ENCODE peak calls at places on chromosome 14, in nine cellular contexts. G is non-pigmented ciliary epithelial cell, B is NCI-H1092, L is MCF 10A, O is EH, Q is ACHN, K is NCI-H2029 treated with DMSO at 0.1 percent for 48 hours, M is SK-N-MC, Y is PC-3. R is an unnamed sample.

GRCh38 chr14:97539389-97539786 is 742.2 kb downstream of the VRK1 start:
- DNase-seq in G (no peak), B (no peak), L (peak; percentile 8), O (no peak), Q (no peak), K (no peak), M (no peak), Y (no peak), R (no peak)

GRCh38 chr14:38199076-38199475 is 8.6 kb upstream of the SSTR1 start:
- DNase-seq in G (no peak), B (peak; percentile 25), L (no peak), O (no peak), Q (no peak), K (no peak), M (no peak), Y (no peak), R (no peak)

GRCh38 chr14:100215330-100215885 is 23.5 kb upstream of the YY1 start:
- DNase-seq in G (no peak), B (no peak), L (no peak), O (no peak), Q (no peak), K (no peak), M (no peak), Y (no peak), R (no peak)

GRCh38 chr14:93893550-93894329 is 33.4 kb upstream of the FAM181A start:
- DNase-seq in G (no peak), B (no peak), L (no peak), O (no peak), Q (no peak), K (no peak), M (no peak), Y (no peak), R (no peak)

GRCh38 chr14:105205718-105206208 is 24.7 kb upstream of the NUDT14 start:
- DNase-seq in G (no peak), B (no peak), L (no peak), O (no peak), Q (peak; percentile 16), K (no peak), M (no peak), Y (no peak), R (no peak)

GRCh38 chr14:59529189-59529588 is 44.9 kb downstream of the JKAMP start:
- DNase-seq in G (no peak), B (no peak), L (no peak), O (no peak), Q (no peak), K (no peak), M (no peak), Y (no peak), R (no peak)

GRCh38 chr14:68734231-68734732 is 58.6 kb downstream of the ZFP36L1 start:
- DNase-seq in G (no peak), B (no peak), L (no peak), O (peak; percentile 21), Q (no peak), K (no peak), M (no peak), Y (no peak), R (no peak)

GRCh38 chr14:103296007-103296406 is 38.0 kb upstream of the EIF5 start:
- DNase-seq in G (peak; percentile 10), B (no peak), L (peak; percentile 54), O (peak; percentile 69), Q (peak; percentile 20), K (no peak), M (no peak), Y (peak; percentile 91), R (no peak)

GRCh38 chr14:100424504-100425453 is 101.6 kb downstream of the SLC25A47 start:
- DNase-seq in G (no peak), B (no peak), L (peak; percentile 18), O (peak; percentile 25), Q (no peak), K (no peak), M (no peak), Y (peak; percentile 63), R (no peak)

GRCh38 chr14:59428581-59429012 is 36.6 kb downstream of the GPR135 start:
- DNase-seq in G (peak; percentile 66), B (no peak), L (no peak), O (no peak), Q (no peak), K (no peak), M (no peak), Y (peak; percentile 54), R (peak; percentile 18)

R was measured in RWPE1.